ENCODE peak calls at places on chromosomes 3 and 15, in ten cellular contexts. M is breast epithelium, A is endothelial cell of umbilical vein, Y is spleen, X is body of pancreas, F is GM12892, W is sigmoid colon, T is IMR-90, I is NB4, J is ovary. R is an unnamed sample.

GRCh38 chr3:18135083-18135814 is 289.9 kb downstream of the SATB1 start:
- DNase-seq in M (no peak), A (no peak), Y (no peak), X (no peak), F (no peak), W (no peak), T (peak; percentile 20), I (no peak), J (no peak), R (no peak)

GRCh38 chr3:123159926-123160635 is 41.7 kb upstream of the SEC22A start:
- DNase-seq in M (no peak), A (no peak), Y (no peak), X (no peak), F (no peak), W (no peak), T (peak; percentile 62), I (no peak), J (no peak), R (no peak)

GRCh38 chr3:39626198-39626597 is 158.7 kb downstream of the MOBP start:
- DNase-seq in M (no peak), A (no peak), Y (no peak), X (no peak), F (no peak), W (no peak), T (no peak), I (no peak), J (no peak), R (no peak)

GRCh38 chr3:109643590-109643989 is 306.2 kb upstream of the DPPA4 start:
- DNase-seq in M (no peak), A (no peak), Y (no peak), X (no peak), F (no peak), W (no peak), T (peak; percentile 79), I (peak; percentile 4), J (no peak), R (no peak)

GRCh38 chr3:23041918-23042696 is 161.0 kb upstream of the UBE2E2 start:
- DNase-seq in M (no peak), A (no peak), Y (no peak), X (no peak), F (no peak), W (no peak), T (no peak), I (no peak), J (no peak), R (no peak)

GRCh38 chr3:76997733-76998132 is 42.2 kb upstream of the ROBO2 start:
- DNase-seq in M (no peak), A (no peak), Y (no peak), X (no peak), F (no peak), W (no peak), T (peak; percentile 61), I (no peak), J (no peak), R (no peak)

GRCh38 chr3:124923833-124924232 is 10.7 kb downstream of the MUC13 start:
- DNase-seq in M (no peak), A (no peak), Y (no peak), X (no peak), F (no peak), W (no peak), T (no peak), I (no peak), J (no peak), R (no peak)

GRCh38 chr15:36598529-36599177 is 19.2 kb downstream of the CDIN1 start:
- DNase-seq in M (no peak), A (no peak), Y (no peak), X (no peak), F (no peak), W (no peak), T (peak; percentile 61), I (no peak), J (no peak), R (no peak)

GRCh38 chr15:50764331-50765201 is 940 bp downstream of the SPPL2A start:
- DNase-seq in M (no peak), A (peak; percentile 52), Y (no peak), X (no peak), F (no peak), W (no peak), T (peak; percentile 27), I (peak; percentile 20), J (no peak), R (peak; percentile 51)

GRCh38 chr15:50767332-50767861 is 1.9 kb upstream of the SPPL2A start:
- DNase-seq in M (no peak), A (no peak), Y (no peak), X (peak; percentile 23), F (no peak), W (no peak), T (no peak), I (no peak), J (no peak), R (no peak)

DNA sequence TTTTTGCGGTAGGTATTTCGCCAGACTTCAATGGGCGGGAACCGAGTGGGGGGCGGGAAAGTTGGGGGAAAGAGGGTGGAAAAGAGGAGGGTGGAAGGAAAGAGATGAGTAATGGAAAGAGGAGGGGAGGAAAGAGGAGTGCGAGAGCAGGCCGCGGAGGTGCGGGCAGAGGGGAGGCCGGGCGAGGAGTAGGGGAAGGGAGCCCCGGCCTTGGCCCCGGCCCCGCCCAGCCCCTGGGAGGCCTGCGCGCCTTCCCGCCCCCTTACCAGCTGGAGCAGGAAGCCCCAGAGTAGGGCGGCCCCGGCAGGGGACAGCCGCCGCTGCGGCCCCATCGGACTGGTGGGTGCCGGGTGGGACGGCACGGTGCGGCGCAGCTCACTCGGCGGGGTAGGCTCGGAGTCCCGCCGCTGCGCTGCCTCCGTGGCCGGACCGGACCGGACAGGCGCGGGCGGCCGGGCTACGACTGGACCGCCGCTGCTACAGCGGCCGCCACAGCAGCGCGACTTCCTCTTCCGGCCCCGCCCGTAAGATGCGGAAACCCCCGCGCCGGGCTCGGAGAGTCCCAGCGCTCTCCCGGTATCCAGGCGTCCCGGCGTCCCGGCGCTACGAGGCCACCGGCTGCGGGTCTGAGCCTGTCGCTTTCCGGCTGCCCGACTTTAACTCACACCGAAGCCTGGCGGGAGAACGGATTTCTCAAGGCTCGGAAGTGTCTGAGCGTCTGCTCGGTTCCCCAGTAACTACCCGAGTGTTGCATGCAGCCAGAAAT is at the start of gene SPPL2A:
- DNase-seq in M (peak; percentile 56), A (peak; percentile 77), Y (peak; percentile 97), X (peak; percentile 85), F (peak; percentile 91), W (peak; percentile 91), T (peak; percentile 84), I (peak; percentile 92), J (peak; percentile 82), R (peak; percentile 93)
- TF ChIP-seq POLR2A in M (peak; percentile 73), A (peak; percentile 95), Y (peak; percentile 9), X (peak; percentile 88), F (peak; percentile 94), W (peak; percentile 76), T (peak; percentile 79), I (peak; percentile 87), J (peak; percentile 71), R (peak; percentile 97)

DNA sequence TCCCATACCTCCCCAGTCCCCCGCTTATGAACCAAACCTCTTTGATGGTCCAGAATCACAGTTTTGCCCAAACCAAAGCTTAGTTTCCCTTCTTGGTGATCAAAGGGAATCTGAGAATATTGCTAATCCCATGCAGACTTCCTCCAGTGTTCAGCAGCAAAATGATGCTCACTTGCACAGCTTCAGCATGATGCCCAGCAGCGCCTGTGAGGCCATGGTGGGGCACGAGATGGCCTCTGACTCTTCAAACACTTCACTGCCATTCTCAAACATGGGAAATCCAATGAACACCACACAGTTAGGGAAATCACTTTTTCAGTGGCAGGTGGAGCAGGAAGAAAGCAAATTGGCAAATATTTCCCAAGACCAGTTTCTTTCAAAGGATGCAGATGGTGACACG is 4.2 kb downstream of the NFKBIZ start:
- DNase-seq in M (no peak), A (no peak), Y (no peak), X (no peak), F (no peak), W (no peak), T (no peak), I (no peak), J (no peak), R (no peak)
- TF ChIP-seq POLR2A in M (no peak), A (no peak), Y (no peak), X (no peak), F (peak; percentile 49), W (no peak), T (no peak), I (no peak), J (no peak), R (no peak)

DNA sequence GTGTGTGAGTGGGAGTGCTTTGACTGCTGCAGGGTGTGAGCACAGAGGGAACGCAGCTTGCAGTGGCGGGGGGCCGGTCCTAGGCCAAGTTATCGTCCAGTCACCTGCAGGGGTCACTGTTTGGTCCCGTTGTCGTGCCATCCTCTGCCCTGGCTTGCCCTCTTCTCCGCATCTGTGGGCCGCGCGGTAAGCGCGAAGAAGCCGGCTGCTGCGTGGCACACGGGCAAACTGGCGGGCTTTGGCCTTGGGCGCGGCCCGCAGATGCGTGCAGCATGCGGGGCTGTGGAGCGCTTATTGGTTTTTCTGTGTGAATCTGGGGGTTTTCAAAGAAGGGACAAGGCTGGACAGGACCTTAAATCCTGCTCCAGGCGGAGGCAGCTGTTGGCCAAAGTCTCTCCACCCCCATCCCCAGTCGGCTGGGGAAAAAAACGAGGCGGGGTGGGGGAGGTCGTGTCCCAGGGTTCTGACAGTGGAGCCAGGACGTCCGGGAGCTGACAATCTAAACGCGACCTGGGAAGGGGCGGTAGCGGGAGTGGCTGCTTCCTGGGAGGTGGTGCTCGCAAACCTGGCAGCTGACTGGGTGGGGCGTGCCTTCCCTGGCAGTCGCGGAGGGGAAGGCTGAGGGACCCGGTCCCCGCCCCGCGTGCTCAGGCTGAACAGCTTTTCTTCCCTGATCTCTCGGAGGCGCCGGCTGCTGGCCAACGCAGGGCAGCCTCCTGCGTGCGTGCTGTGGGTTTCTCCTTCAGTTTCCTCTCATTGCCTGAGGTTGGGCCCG is 39.7 kb upstream of the VEPH1 start:
- DNase-seq in M (peak; percentile 49), A (peak; percentile 61), Y (no peak), X (peak; percentile 89), F (no peak), W (peak; percentile 86), T (peak; percentile 45), I (no peak), J (peak; percentile 17), R (peak; percentile 30)
- TF ChIP-seq POLR2A in M (no peak), A (peak; percentile 34), Y (no peak), X (peak; percentile 40), F (no peak), W (no peak), T (no peak), I (no peak), J (no peak), R (no peak)

GRCh38 chr15:64386291-64386690 is 1.3 kb upstream of the TRIP4 start:
- DNase-seq in M (no peak), A (no peak), Y (no peak), X (no peak), F (no peak), W (peak; percentile 53), T (no peak), I (no peak), J (no peak), R (no peak)

GRCh38 chr15:64383760-64384159 is 2.5 kb upstream of the PCLAF start:
- DNase-seq in M (no peak), A (no peak), Y (no peak), X (no peak), F (no peak), W (no peak), T (no peak), I (no peak), J (no peak), R (no peak)

DNA sequence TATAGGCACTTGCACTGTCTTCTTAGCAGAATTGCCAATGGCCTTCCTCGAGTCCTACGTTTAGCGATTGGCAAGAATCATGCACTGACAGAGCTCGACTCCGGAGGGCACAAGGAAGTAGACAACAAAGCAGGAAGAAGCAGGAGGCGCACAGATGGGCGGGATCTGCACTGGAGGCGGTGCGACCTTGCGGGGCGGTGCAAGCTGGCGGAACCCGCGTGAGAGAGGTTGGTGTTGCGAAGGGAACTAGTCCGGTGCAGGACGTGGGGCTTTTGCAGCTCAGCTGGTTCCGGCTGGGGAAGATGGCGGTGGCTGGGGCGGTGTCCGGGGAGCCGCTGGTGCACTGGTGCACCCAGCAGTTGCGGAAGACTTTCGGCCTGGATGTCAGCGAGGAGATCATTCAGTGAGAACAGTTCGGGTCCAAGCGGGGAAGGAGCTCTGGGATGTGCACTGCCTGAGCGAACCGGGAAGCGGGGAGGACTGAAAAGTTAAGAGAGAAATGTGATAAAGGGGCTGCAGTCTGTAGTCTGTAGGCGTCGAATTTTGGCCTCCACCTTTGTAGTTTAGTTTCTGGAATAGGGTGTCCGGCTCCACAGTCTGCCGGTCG is at the start of gene TRIP4:
- DNase-seq in M (peak; percentile 92), A (peak; percentile 98), Y (peak; percentile 99), X (peak; percentile 96), F (peak; percentile 85), W (peak; percentile 97), T (peak; percentile 97), I (peak; percentile 98), J (peak; percentile 92), R (peak; percentile 99)
- TF ChIP-seq POLR2A in M (no peak), A (peak; percentile 94), Y (peak; percentile 88), X (peak; percentile 34), F (peak; percentile 94), W (peak; percentile 33), T (peak; percentile 73), I (peak; percentile 95), J (peak; percentile 52), R (peak; percentile 96)

R was measured in erythroblast.